ENCODE peak calls at places on chromosomes 11 and 22, in nine cellular contexts. C, N, S, I, T, D, G, Q and V are unnamed samples.

GRCh38 chr11:34274712-34275398 is 83.0 kb downstream of the ABTB2 start:
- DNase-seq in C (no peak), N (no peak), S (peak), I (no peak), T (peak), D (peak), G (peak), Q (no peak), V (peak)

GRCh38 chr22:48071828-48072227 is 1309.4 kb downstream of the TBC1D22A start:
- DNase-seq in C (no peak), N (no peak), S (no peak), I (no peak), T (no peak), D (no peak), G (no peak), Q (peak), V (no peak)

GRCh38 chr22:19260804-19261203 is 30.7 kb downstream of the CLTCL1 start:
- DNase-seq in C (no peak), N (no peak), S (no peak), I (no peak), T (no peak), D (no peak), G (no peak), Q (no peak), V (no peak)

GRCh38 chr11:119912214-119912613 is 183.2 kb upstream of the NECTIN1 start:
- DNase-seq in C (no peak), N (no peak), S (no peak), I (no peak), T (no peak), D (no peak), G (no peak), Q (no peak), V (no peak)

GRCh38 chr11:9577032-9577431 is 3.6 kb downstream of the WEE1 start:
- DNase-seq in C (no peak), N (no peak), S (no peak), I (no peak), T (no peak), D (no peak), G (no peak), Q (no peak), V (peak)

GRCh38 chr22:25067851-25068421 is 115.4 kb downstream of the KIAA1671 start:
- DNase-seq in C (no peak), N (peak), S (no peak), I (no peak), T (no peak), D (peak), G (no peak), Q (no peak), V (peak)

GRCh38 chr11:27933992-27934829 is 173.7 kb downstream of the KIF18A start:
- DNase-seq in C (no peak), N (no peak), S (peak), I (peak), T (peak), D (no peak), G (peak), Q (no peak), V (peak)

GRCh38 chr11:17986007-17986710 is 26.7 kb downstream of the SERGEF start:
- DNase-seq in C (no peak), N (no peak), S (peak), I (no peak), T (peak), D (no peak), G (peak), Q (no peak), V (peak)

GRCh38 chr11:17472467-17472866 is 4.2 kb downstream of the ABCC8 start:
- DNase-seq in C (peak), N (no peak), S (no peak), I (no peak), T (no peak), D (peak), G (no peak), Q (no peak), V (no peak)

GRCh38 chr11:61151545-61152252 is 9.5 kb downstream of the VPS37C start:
- DNase-seq in C (no peak), N (no peak), S (no peak), I (no peak), T (no peak), D (no peak), G (no peak), Q (no peak), V (no peak)

GRCh38 chr11:8759634-8760033 is 77.0 kb downstream of the RPL27A start:
- DNase-seq in C (no peak), N (no peak), S (no peak), I (no peak), T (no peak), D (no peak), G (no peak), Q (no peak), V (no peak)

GRCh38 chr11:102626686-102627085 is 1.6 kb upstream of the MMP20 start:
- DNase-seq in C (no peak), N (no peak), S (no peak), I (no peak), T (no peak), D (no peak), G (no peak), Q (no peak), V (peak)

GRCh38 chr11:90737328-90738050 is 514.6 kb upstream of the CHORDC1 start:
- DNase-seq in C (peak), N (no peak), S (no peak), I (peak), T (no peak), D (no peak), G (no peak), Q (no peak), V (no peak)

GRCh38 chr22:49300241-49300640 is 527.4 kb downstream of the BRD1 start:
- DNase-seq in C (no peak), N (no peak), S (no peak), I (no peak), T (no peak), D (no peak), G (no peak), Q (no peak), V (no peak)

GRCh38 chr22:27983361-27983791 is 64.3 kb upstream of the PITPNB start:
- DNase-seq in C (no peak), N (no peak), S (no peak), I (no peak), T (no peak), D (no peak), G (no peak), Q (no peak), V (no peak)

GRCh38 chr22:38272373-38273134 is at the start of gene TMEM184B:
- DNase-seq in C (peak), N (peak), S (peak), I (peak), T (peak), D (peak), G (peak), Q (peak), V (peak)

GRCh38 chr22:45957826-45958225 is 19.1 kb downstream of the WNT7B start:
- DNase-seq in C (no peak), N (no peak), S (no peak), I (no peak), T (no peak), D (no peak), G (no peak), Q (no peak), V (no peak)

GRCh38 chr22:44623771-44624510 is 78.1 kb upstream of the PRR5 start:
- DNase-seq in C (peak), N (peak), S (no peak), I (peak), T (peak), D (no peak), G (peak), Q (peak), V (no peak)

GRCh38 chr11:74490945-74491344 is 2.6 kb downstream of the LIPT2 start:
- DNase-seq in C (no peak), N (no peak), S (no peak), I (no peak), T (no peak), D (no peak), G (no peak), Q (no peak), V (no peak)

GRCh38 chr22:46287873-46288751 is 8.6 kb upstream of the GTSE1 start:
- DNase-seq in C (no peak), N (peak), S (no peak), I (no peak), T (no peak), D (no peak), G (no peak), Q (peak), V (no peak)

GRCh38 chr11:122159173-122159701 is 43.2 kb upstream of the BLID start:
- DNase-seq in C (peak), N (no peak), S (no peak), I (peak), T (peak), D (peak), G (peak), Q (no peak), V (peak)

GRCh38 chr11:47869548-47870393 is 21.6 kb upstream of the NUP160 start:
- DNase-seq in C (no peak), N (no peak), S (peak), I (no peak), T (no peak), D (no peak), G (peak), Q (no peak), V (peak)

GRCh38 chr11:125451400-125452124 is 44.5 kb downstream of the FEZ1 start:
- DNase-seq in C (peak), N (peak), S (no peak), I (peak), T (peak), D (peak), G (no peak), Q (no peak), V (peak)

GRCh38 chr11:48017105-48017874 is 36.9 kb downstream of the PTPRJ start:
- DNase-seq in C (no peak), N (no peak), S (no peak), I (no peak), T (no peak), D (no peak), G (no peak), Q (peak), V (no peak)

GRCh38 chr11:70127653-70128434 is 49.7 kb downstream of the ANO1 start:
- DNase-seq in C (no peak), N (no peak), S (no peak), I (no peak), T (no peak), D (no peak), G (no peak), Q (no peak), V (no peak)

GRCh38 chr11:110376711-110377324 is 52.9 kb upstream of the FDX1 start:
- DNase-seq in C (peak), N (peak), S (peak), I (peak), T (peak), D (peak), G (peak), Q (peak), V (peak)

GRCh38 chr22:20526628-20527355 is 19.4 kb downstream of the MED15 start:
- DNase-seq in C (no peak), N (no peak), S (no peak), I (no peak), T (peak), D (no peak), G (peak), Q (no peak), V (peak)

GRCh38 chr11:126696976-126697375 is 303.6 kb downstream of the KIRREL3 start:
- DNase-seq in C (no peak), N (no peak), S (no peak), I (no peak), T (no peak), D (no peak), G (no peak), Q (no peak), V (no peak)

GRCh38 chr11:47863189-47863892 is 15.2 kb upstream of the NUP160 start:
- DNase-seq in C (no peak), N (peak), S (no peak), I (no peak), T (peak), D (peak), G (no peak), Q (peak), V (peak)

GRCh38 chr11:128180446-128181089 is 406.8 kb downstream of the ETS1 start:
- DNase-seq in C (no peak), N (no peak), S (no peak), I (no peak), T (no peak), D (no peak), G (peak), Q (no peak), V (peak)

GRCh38 chr11:84866922-84867321 is 760.2 kb downstream of the DLG2 start:
- DNase-seq in C (no peak), N (no peak), S (no peak), I (no peak), T (no peak), D (no peak), G (peak), Q (no peak), V (no peak)

DNA sequence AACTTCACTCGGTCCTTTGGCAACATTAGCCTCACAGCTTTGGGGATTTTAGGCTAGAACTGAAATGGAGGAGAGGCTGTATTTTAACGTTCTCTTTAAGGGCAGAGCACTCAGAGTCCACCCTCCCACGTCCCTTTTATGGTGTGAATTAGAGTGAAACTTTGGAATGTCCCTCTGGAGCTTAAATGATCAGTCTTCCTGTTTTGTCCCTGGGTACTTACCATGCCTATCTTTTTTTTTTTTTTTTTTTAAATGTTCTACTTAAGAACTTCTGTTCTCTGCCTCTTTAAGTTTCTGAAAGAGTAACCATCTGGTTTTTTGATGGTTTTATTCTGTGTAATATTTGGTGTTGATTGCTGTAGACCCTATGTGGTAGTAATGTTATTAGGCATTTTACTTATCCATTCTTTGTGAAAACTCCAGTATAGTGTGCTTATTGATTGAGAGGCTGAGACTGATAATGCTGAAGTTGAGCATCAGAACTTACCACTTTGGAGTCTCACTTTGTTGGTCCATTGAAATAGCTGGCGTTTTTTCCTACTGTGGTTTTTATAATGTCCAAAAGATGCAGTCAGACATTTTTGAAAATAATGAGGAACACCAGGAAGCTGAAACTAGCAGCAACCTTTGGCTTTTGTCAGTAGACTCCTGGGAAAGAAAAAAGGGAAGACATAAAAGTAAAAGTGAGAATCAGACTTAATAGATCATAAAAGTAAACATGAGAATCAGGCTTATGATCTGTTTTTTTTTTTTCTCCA is 11.6 kb downstream of the UVRAG start:
- DNase-seq in C (peak), N (no peak), S (no peak), I (peak), T (no peak), D (no peak), G (no peak), Q (no peak), V (peak)
- H2AFZ ChIP-seq in C (no peak), N (no peak), S (no peak), I (no peak), T (no peak), D (no peak), G (no peak), Q (no peak), V (peak)

DNA sequence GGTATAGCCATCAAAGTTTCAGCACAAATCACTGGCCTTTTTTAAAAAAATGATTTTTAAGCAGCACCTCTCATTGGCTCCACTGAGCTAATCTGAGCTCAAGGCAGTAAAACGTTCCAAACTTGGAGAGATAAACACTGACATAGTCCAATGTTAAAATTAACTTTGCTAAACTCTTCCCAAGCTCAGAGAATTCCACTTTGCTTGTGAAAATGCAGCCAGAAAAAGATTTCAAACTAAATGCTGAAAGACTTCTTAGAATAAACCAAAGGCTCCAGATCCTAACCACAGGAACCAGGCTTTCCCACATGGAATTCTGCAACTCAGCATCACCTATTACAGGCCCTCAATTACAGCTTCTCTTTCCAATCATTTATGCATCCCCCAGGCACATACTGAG is 84.7 kb upstream of the GDPD4 start:
- DNase-seq in C (no peak), N (no peak), S (no peak), I (no peak), T (no peak), D (no peak), G (no peak), Q (no peak), V (no peak)
- H3K4me2 ChIP-seq in C (no peak), N (no peak), S (no peak), I (no peak), T (no peak), D (no peak), G (no peak), Q (no peak), V (no peak)

GRCh38 chr11:130211781-130212401 is 52.3 kb downstream of the ST14 start:
- DNase-seq in C (no peak), N (no peak), S (no peak), I (no peak), T (no peak), D (no peak), G (no peak), Q (no peak), V (no peak)

GRCh38 chr11:130213143-130213978 is 53.8 kb downstream of the ST14 start:
- DNase-seq in C (peak), N (peak), S (peak), I (peak), T (peak), D (peak), G (peak), Q (peak), V (peak)

GRCh38 chr11:130213979-130214281 is 54.3 kb downstream of the ST14 start:
- DNase-seq in C (no peak), N (no peak), S (no peak), I (no peak), T (no peak), D (no peak), G (no peak), Q (no peak), V (no peak)

GRCh38 chr11:130211144-130211543 is 51.6 kb downstream of the ST14 start:
- DNase-seq in C (no peak), N (no peak), S (no peak), I (no peak), T (no peak), D (no peak), G (no peak), Q (no peak), V (no peak)

GRCh38 chr11:130212431-130212961 is 52.9 kb downstream of the ST14 start:
- DNase-seq in C (no peak), N (no peak), S (no peak), I (no peak), T (no peak), D (peak), G (no peak), Q (no peak), V (no peak)
- TF ChIP-seq EZH2phosphoT487 in C (no peak), N (no peak), S (no peak), I (no peak), T (no peak), D (no peak), G (no peak), Q (no peak), V (no peak)

GRCh38 chr11:111446404-111447152 is 65.6 kb downstream of the BTG4 start:
- DNase-seq in C (peak), N (peak), S (peak), I (peak), T (peak), D (peak), G (peak), Q (peak), V (peak)
- H2AFZ ChIP-seq in C (no peak), N (peak), S (peak), I (peak), T (no peak), D (no peak), G (no peak), Q (peak), V (peak)